ENCODE peak calls at places on chromosomes 11 and 22, in six cellular contexts. One of them, this sample, is unnamed.

GRCh38 chr11:15651782-15652181 is 537.1 kb downstream of the INSC start:
- DNase-seq in BJ: no peak
- DNase-seq in OCI-LY7: no peak
- DNase-seq in PC-3: no peak
- DNase-seq in tibial nerve: no peak
- DNase-seq in heart left ventricle: peak; percentile 32
- DNase-seq in this sample: no peak

GRCh38 chr11:75896843-75897419 is 81.9 kb downstream of the UVRAG start:
- DNase-seq in BJ: no peak
- DNase-seq in OCI-LY7: peak; percentile 57
- DNase-seq in PC-3: peak; percentile 82
- DNase-seq in tibial nerve: no peak
- DNase-seq in heart left ventricle: no peak
- DNase-seq in this sample: no peak

GRCh38 chr11:35029979-35030378 is 109.0 kb upstream of the CD44 start:
- DNase-seq in BJ: no peak
- DNase-seq in OCI-LY7: no peak
- DNase-seq in PC-3: peak; percentile 72
- DNase-seq in tibial nerve: no peak
- DNase-seq in heart left ventricle: no peak
- DNase-seq in this sample: peak; percentile 26

GRCh38 chr22:17366830-17367229 is 2.4 kb upstream of the CECR2 start:
- DNase-seq in BJ: no peak
- DNase-seq in OCI-LY7: peak; percentile 67
- DNase-seq in PC-3: no peak
- DNase-seq in tibial nerve: no peak
- DNase-seq in heart left ventricle: peak; percentile 53
- DNase-seq in this sample: peak; percentile 22

GRCh38 chr11:66651011-66651410 is 12.5 kb downstream of the RBM4 start:
- DNase-seq in BJ: no peak
- DNase-seq in OCI-LY7: no peak
- DNase-seq in PC-3: no peak
- DNase-seq in tibial nerve: no peak
- DNase-seq in heart left ventricle: no peak
- DNase-seq in this sample: no peak

GRCh38 chr11:77151804-77152513 is 23.9 kb downstream of the MYO7A start:
- DNase-seq in BJ: no peak
- DNase-seq in OCI-LY7: no peak
- DNase-seq in PC-3: no peak
- DNase-seq in tibial nerve: no peak
- DNase-seq in heart left ventricle: no peak
- DNase-seq in this sample: no peak

GRCh38 chr22:21014202-21015050 is 539 bp upstream of the P2RX6 start:
- DNase-seq in BJ: peak; percentile 63
- DNase-seq in OCI-LY7: peak; percentile 83
- DNase-seq in PC-3: no peak
- DNase-seq in tibial nerve: peak; percentile 54
- DNase-seq in heart left ventricle: peak; percentile 94
- DNase-seq in this sample: peak; percentile 94

GRCh38 chr11:10518891-10519290 is 22.1 kb downstream of the RNF141 start:
- DNase-seq in BJ: no peak
- DNase-seq in OCI-LY7: no peak
- DNase-seq in PC-3: no peak
- DNase-seq in tibial nerve: no peak
- DNase-seq in heart left ventricle: no peak
- DNase-seq in this sample: no peak

GRCh38 chr11:76206327-76207081 is at the start of gene WNT11:
- DNase-seq in BJ: no peak
- DNase-seq in OCI-LY7: no peak
- DNase-seq in PC-3: peak; percentile 57
- DNase-seq in tibial nerve: no peak
- DNase-seq in heart left ventricle: peak; percentile 72
- DNase-seq in this sample: peak; percentile 48

GRCh38 chr11:47848636-47849155 is 546 bp upstream of the NUP160 start:
- DNase-seq in BJ: no peak
- DNase-seq in OCI-LY7: no peak
- DNase-seq in PC-3: no peak
- DNase-seq in tibial nerve: no peak
- DNase-seq in heart left ventricle: no peak
- DNase-seq in this sample: no peak

GRCh38 chr11:113351061-113351460 is 36.5 kb upstream of the ANKK1 start:
- DNase-seq in BJ: no peak
- DNase-seq in OCI-LY7: no peak
- DNase-seq in PC-3: no peak
- DNase-seq in tibial nerve: no peak
- DNase-seq in heart left ventricle: no peak
- DNase-seq in this sample: no peak

GRCh38 chr22:36330655-36331305 is 57.0 kb downstream of the MYH9 start:
- DNase-seq in BJ: no peak
- DNase-seq in OCI-LY7: no peak
- DNase-seq in PC-3: peak; percentile 46
- DNase-seq in tibial nerve: no peak
- DNase-seq in heart left ventricle: peak; percentile 84
- DNase-seq in this sample: no peak

GRCh38 chr22:42343136-42343484 is 72.7 kb upstream of the TCF20 start:
- DNase-seq in BJ: no peak
- DNase-seq in OCI-LY7: no peak
- DNase-seq in PC-3: no peak
- DNase-seq in tibial nerve: no peak
- DNase-seq in heart left ventricle: no peak
- DNase-seq in this sample: no peak

GRCh38 chr11:104061851-104062521 is 25.5 kb downstream of the DDI1 start:
- DNase-seq in BJ: no peak
- DNase-seq in OCI-LY7: no peak
- DNase-seq in PC-3: no peak
- DNase-seq in tibial nerve: no peak
- DNase-seq in heart left ventricle: no peak
- DNase-seq in this sample: no peak

GRCh38 chr11:120835601-120836228 is 188.2 kb upstream of the TBCEL start:
- DNase-seq in BJ: no peak
- DNase-seq in OCI-LY7: no peak
- DNase-seq in PC-3: peak; percentile 31
- DNase-seq in tibial nerve: no peak
- DNase-seq in heart left ventricle: no peak
- DNase-seq in this sample: peak; percentile 29

GRCh38 chr11:64814712-64815187 is 4.4 kb upstream of the MEN1 start:
- DNase-seq in BJ: no peak
- DNase-seq in OCI-LY7: peak; percentile 91
- DNase-seq in PC-3: no peak
- DNase-seq in tibial nerve: no peak
- DNase-seq in heart left ventricle: no peak
- DNase-seq in this sample: peak; percentile 79

GRCh38 chr11:71998649-71999310 is at the start of gene IL18BP:
- DNase-seq in BJ: no peak
- DNase-seq in OCI-LY7: peak; percentile 51
- DNase-seq in PC-3: no peak
- DNase-seq in tibial nerve: no peak
- DNase-seq in heart left ventricle: peak; percentile 62
- DNase-seq in this sample: no peak
- H3K4me3 ChIP-seq in BJ: no peak within 1 kb of the TSS
- H3K4me3 ChIP-seq in OCI-LY7: no peak within 1 kb of the TSS
- H3K4me3 ChIP-seq in PC-3: no peak within 1 kb of the TSS
- H3K4me3 ChIP-seq in tibial nerve: no peak within 1 kb of the TSS
- H3K4me3 ChIP-seq in heart left ventricle: peak within 1 kb of the TSS; percentile 47
- H3K4me3 ChIP-seq in this sample: peak within 1 kb of the TSS; percentile 49

GRCh38 chr11:122114976-122115375 is 1.0 kb downstream of the BLID start:
- DNase-seq in BJ: no peak
- DNase-seq in OCI-LY7: no peak
- DNase-seq in PC-3: no peak
- DNase-seq in tibial nerve: no peak
- DNase-seq in heart left ventricle: no peak
- DNase-seq in this sample: no peak

GRCh38 chr11:122113836-122114235 is 2.2 kb downstream of the BLID start:
- DNase-seq in BJ: no peak
- DNase-seq in OCI-LY7: no peak
- DNase-seq in PC-3: no peak
- DNase-seq in tibial nerve: no peak
- DNase-seq in heart left ventricle: no peak
- DNase-seq in this sample: no peak

GRCh38 chr11:122120096-122120495 is 4.1 kb upstream of the BLID start:
- DNase-seq in BJ: no peak
- DNase-seq in OCI-LY7: no peak
- DNase-seq in PC-3: no peak
- DNase-seq in tibial nerve: no peak
- DNase-seq in heart left ventricle: no peak
- DNase-seq in this sample: no peak

GRCh38 chr11:122116591-122116990 is 576 bp upstream of the BLID start:
- DNase-seq in BJ: no peak
- DNase-seq in OCI-LY7: no peak
- DNase-seq in PC-3: no peak
- DNase-seq in tibial nerve: no peak
- DNase-seq in heart left ventricle: no peak
- DNase-seq in this sample: no peak

GRCh38 chr11:122115520-122116343 is at the start of gene BLID:
- DNase-seq in BJ: no peak
- DNase-seq in OCI-LY7: peak; percentile 6
- DNase-seq in PC-3: peak; percentile 66
- DNase-seq in tibial nerve: peak; percentile 42
- DNase-seq in heart left ventricle: no peak
- DNase-seq in this sample: no peak
- TF ChIP-seq CTCF in BJ: peak; percentile 64
- TF ChIP-seq CTCF in OCI-LY7: peak; percentile 74
- TF ChIP-seq CTCF in PC-3: peak; percentile 89
- TF ChIP-seq CTCF in tibial nerve: peak; percentile 51
- TF ChIP-seq CTCF in heart left ventricle: peak; percentile 39
- TF ChIP-seq CTCF in this sample: peak; percentile 73

DNA sequence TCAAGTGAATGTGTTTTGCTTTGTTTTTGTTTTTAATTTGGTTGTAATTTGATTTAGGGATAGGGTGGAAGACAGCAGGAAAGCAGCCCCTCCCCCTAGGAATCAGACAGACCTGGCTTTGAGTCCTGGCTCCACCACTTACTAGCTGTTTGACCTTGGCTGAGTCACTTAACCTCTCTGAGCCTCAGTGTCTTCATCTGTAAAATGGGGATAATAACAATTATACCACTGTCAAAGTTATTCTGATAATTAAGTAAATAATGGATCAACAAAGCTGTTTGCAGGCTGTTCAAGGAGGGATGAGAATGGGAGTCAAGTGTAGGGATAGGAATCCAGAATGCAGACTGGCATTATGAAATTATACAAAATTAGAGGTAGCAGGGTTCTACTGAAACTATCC is 1.2 kb downstream of the ANAPC15 start:
- DNase-seq in BJ: no peak
- DNase-seq in OCI-LY7: no peak
- DNase-seq in PC-3: no peak
- DNase-seq in tibial nerve: no peak
- DNase-seq in heart left ventricle: no peak
- DNase-seq in this sample: no peak
- H3K4me3 ChIP-seq in BJ: no peak overlapping the region
- H3K4me3 ChIP-seq in OCI-LY7: peak overlapping the region; percentile 76
- H3K4me3 ChIP-seq in PC-3: peak overlapping the region; percentile 69
- H3K4me3 ChIP-seq in tibial nerve: no peak overlapping the region
- H3K4me3 ChIP-seq in heart left ventricle: peak overlapping the region; percentile 78
- H3K4me3 ChIP-seq in this sample: peak overlapping the region; percentile 83

GRCh38 chr11:116976941-116977570 is 121.2 kb downstream of the SIK3 start:
- DNase-seq in BJ: no peak
- DNase-seq in OCI-LY7: no peak
- DNase-seq in PC-3: no peak
- DNase-seq in tibial nerve: no peak
- DNase-seq in heart left ventricle: no peak
- DNase-seq in this sample: no peak

GRCh38 chr11:116980136-116980793 is 118.0 kb downstream of the SIK3 start:
- DNase-seq in BJ: no peak
- DNase-seq in OCI-LY7: peak; percentile 65
- DNase-seq in PC-3: no peak
- DNase-seq in tibial nerve: no peak
- DNase-seq in heart left ventricle: no peak
- DNase-seq in this sample: peak; percentile 26

GRCh38 chr11:116984186-116984585 is 114.0 kb downstream of the SIK3 start:
- DNase-seq in BJ: no peak
- DNase-seq in OCI-LY7: no peak
- DNase-seq in PC-3: peak; percentile 60
- DNase-seq in tibial nerve: no peak
- DNase-seq in heart left ventricle: no peak
- DNase-seq in this sample: no peak

GRCh38 chr11:116984589-116984988 is 113.6 kb downstream of the SIK3 start:
- DNase-seq in BJ: peak; percentile 88
- DNase-seq in OCI-LY7: no peak
- DNase-seq in PC-3: peak; percentile 92
- DNase-seq in tibial nerve: no peak
- DNase-seq in heart left ventricle: no peak
- DNase-seq in this sample: no peak

GRCh38 chr11:116981216-116981887 is 116.9 kb downstream of the SIK3 start:
- DNase-seq in BJ: no peak
- DNase-seq in OCI-LY7: no peak
- DNase-seq in PC-3: no peak
- DNase-seq in tibial nerve: no peak
- DNase-seq in heart left ventricle: no peak
- DNase-seq in this sample: no peak
- TF ChIP-seq CTCF in BJ: no peak
- TF ChIP-seq CTCF in OCI-LY7: no peak
- TF ChIP-seq CTCF in PC-3: no peak
- TF ChIP-seq CTCF in tibial nerve: no peak
- TF ChIP-seq CTCF in heart left ventricle: no peak
- TF ChIP-seq CTCF in this sample: no peak

GRCh38 chr11:2693851-2694261 is 5.9 kb downstream of the KCNQ1OT1 start:
- DNase-seq in BJ: no peak
- DNase-seq in OCI-LY7: no peak
- DNase-seq in PC-3: peak; percentile 10
- DNase-seq in tibial nerve: peak; percentile 3
- DNase-seq in heart left ventricle: no peak
- DNase-seq in this sample: no peak

GRCh38 chr11:2694995-2695939 is 4.5 kb downstream of the KCNQ1OT1 start:
- DNase-seq in BJ: no peak
- DNase-seq in OCI-LY7: no peak
- DNase-seq in PC-3: no peak
- DNase-seq in tibial nerve: peak; percentile 2
- DNase-seq in heart left ventricle: no peak
- DNase-seq in this sample: no peak

GRCh38 chr11:2696461-2696860 is 3.3 kb downstream of the KCNQ1OT1 start:
- DNase-seq in BJ: no peak
- DNase-seq in OCI-LY7: no peak
- DNase-seq in PC-3: no peak
- DNase-seq in tibial nerve: no peak
- DNase-seq in heart left ventricle: no peak
- DNase-seq in this sample: no peak

GRCh38 chr11:2693271-2693833 is 6.4 kb downstream of the KCNQ1OT1 start:
- DNase-seq in BJ: no peak
- DNase-seq in OCI-LY7: no peak
- DNase-seq in PC-3: no peak
- DNase-seq in tibial nerve: no peak
- DNase-seq in heart left ventricle: no peak
- DNase-seq in this sample: no peak

GRCh38 chr11:2694495-2694894 is 5.3 kb downstream of the KCNQ1OT1 start:
- DNase-seq in BJ: no peak
- DNase-seq in OCI-LY7: no peak
- DNase-seq in PC-3: no peak
- DNase-seq in tibial nerve: peak; percentile 0
- DNase-seq in heart left ventricle: no peak
- DNase-seq in this sample: no peak
- H3K4me3 ChIP-seq in BJ: no peak overlapping the region
- H3K4me3 ChIP-seq in OCI-LY7: no peak overlapping the region
- H3K4me3 ChIP-seq in PC-3: no peak overlapping the region
- H3K4me3 ChIP-seq in tibial nerve: no peak overlapping the region
- H3K4me3 ChIP-seq in heart left ventricle: no peak overlapping the region
- H3K4me3 ChIP-seq in this sample: no peak overlapping the region